ENCODE peak calls at places on chromosome X, in five cellular contexts. J is SK-N-SH, H is IMR-90, V is GM12878, W is K562. B is an unnamed sample.

GRCh38 chrX:149829751-149830191 is 48.0 kb downstream of the MAGEA9 start:
- DNase-seq in J (no peak), H (peak), V (peak), W (no peak), B (no peak)

GRCh38 chrX:153973127-153974002 is 811 bp downstream of the TMEM187 start:
- DNase-seq in J (no peak), H (no peak), V (no peak), W (peak), B (no peak)

GRCh38 chrX:142505839-142506238 is 300.7 kb upstream of the MAGEC2 start:
- DNase-seq in J (no peak), H (no peak), V (no peak), W (no peak), B (no peak)

GRCh38 chrX:12372111-12372510 is 233.8 kb downstream of the FRMPD4 start:
- DNase-seq in J (no peak), H (peak), V (no peak), W (no peak), B (no peak)

GRCh38 chrX:121000589-121000988 is 15.0 kb upstream of the CT47A1 start:
- DNase-seq in J (peak), H (no peak), V (peak), W (peak), B (no peak)

GRCh38 chrX:128816919-128817318 is 706.4 kb downstream of the SMARCA1 start:
- DNase-seq in J (peak), H (no peak), V (no peak), W (peak), B (no peak)

GRCh38 chrX:154298312-154298711 is 2.7 kb downstream of the TKTL1 start:
- DNase-seq in J (no peak), H (no peak), V (no peak), W (no peak), B (no peak)

GRCh38 chrX:72169008-72169728 is 12.4 kb upstream of the PIN4 start:
- DNase-seq in J (no peak), H (no peak), V (no peak), W (peak), B (no peak)

GRCh38 chrX:111348363-111348927 is 63.5 kb downstream of the DCX start:
- DNase-seq in J (no peak), H (no peak), V (no peak), W (no peak), B (no peak)

GRCh38 chrX:150761176-150761818 is 68.1 kb downstream of the MTMR1 start:
- DNase-seq in J (no peak), H (no peak), V (no peak), W (no peak), B (no peak)

GRCh38 chrX:136028383-136028984 is 43.2 kb downstream of the SLC9A6 start:
- DNase-seq in J (peak), H (peak), V (no peak), W (peak), B (peak)

GRCh38 chrX:119758682-119759332 is 419 bp downstream of the SOWAHD start:
- DNase-seq in J (peak), H (no peak), V (no peak), W (peak), B (no peak)

GRCh38 chrX:39910651-39911050 is 187.1 kb downstream of the BCOR start:
- DNase-seq in J (no peak), H (no peak), V (no peak), W (no peak), B (no peak)

GRCh38 chrX:153642655-153643430 is 4.2 kb upstream of the DUSP9 start:
- DNase-seq in J (peak), H (no peak), V (no peak), W (no peak), B (no peak)

GRCh38 chrX:10939384-10939783 is 171.7 kb upstream of the HCCS start:
- DNase-seq in J (no peak), H (peak), V (no peak), W (no peak), B (peak)

GRCh38 chrX:37825225-37825842 is 22.0 kb downstream of the DYNLT3 start:
- DNase-seq in J (peak), H (peak), V (no peak), W (peak), B (peak)

GRCh38 chrX:140431521-140431920 is 73.3 kb downstream of the SOX3 start:
- DNase-seq in J (no peak), H (peak), V (no peak), W (no peak), B (no peak)

GRCh38 chrX:115595049-115595448 is 34.1 kb downstream of the PLS3 start:
- DNase-seq in J (no peak), H (no peak), V (no peak), W (no peak), B (no peak)

DNA sequence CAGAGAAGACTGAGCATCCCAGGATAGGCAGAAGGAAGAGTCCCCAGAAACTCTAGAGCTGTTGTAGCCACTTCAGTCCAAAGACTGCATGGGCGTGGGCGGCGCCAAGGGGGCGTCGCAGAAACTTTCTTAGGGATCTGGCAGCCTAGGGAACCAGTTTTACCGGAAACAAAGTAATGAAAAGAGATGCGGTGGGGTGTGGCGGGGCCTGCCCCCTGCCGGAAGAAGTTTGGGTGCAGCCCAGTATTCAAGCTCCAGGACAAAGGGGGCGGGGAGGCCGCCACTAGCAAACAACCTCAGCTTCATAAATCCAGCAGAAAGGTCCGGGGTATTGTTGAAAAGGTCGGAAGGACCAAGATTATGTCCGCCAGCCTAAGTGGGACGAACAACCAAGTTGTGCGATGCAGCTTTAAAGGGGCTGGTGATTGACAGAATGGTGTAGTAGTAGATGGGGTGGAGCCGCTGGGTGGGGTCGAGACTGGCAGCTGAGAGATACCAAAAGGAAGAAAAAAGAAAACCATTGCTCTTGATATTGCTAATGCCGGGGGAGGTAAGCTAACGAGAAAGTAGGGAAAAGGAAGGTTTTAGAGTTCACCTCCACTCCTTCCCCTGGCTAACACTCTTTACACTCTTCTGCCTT is 190.5 kb downstream of the RRAGB start:
- DNase-seq in J (no peak), H (no peak), V (no peak), W (peak), B (no peak)
- TF ChIP-seq USF2 in J (no peak), H (no peak), V (no peak), W (no peak), B (no peak)

DNA sequence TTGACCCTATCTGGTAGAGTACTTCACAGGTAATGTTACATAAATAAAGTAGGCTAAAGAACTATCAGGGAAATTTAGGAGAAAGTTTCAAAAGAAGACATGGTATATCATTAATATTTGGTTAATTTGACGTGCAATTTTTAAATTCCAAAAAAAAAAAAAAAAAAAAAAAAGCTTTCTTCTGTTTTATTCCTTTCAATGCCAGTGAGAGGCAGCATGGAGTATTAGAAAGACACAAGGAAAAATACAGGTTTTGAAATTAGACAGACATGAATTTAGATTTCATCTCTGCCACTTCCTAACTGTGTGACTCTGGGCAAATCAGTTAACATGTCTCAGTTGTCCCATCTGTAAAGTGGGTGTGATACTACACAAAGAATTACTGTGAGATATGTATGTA is 132.6 kb downstream of the GPC3 start:
- DNase-seq in J (no peak), H (no peak), V (no peak), W (no peak), B (no peak)
- TF ChIP-seq RCOR1 in J (no peak), H (no peak), V (no peak), W (no peak), B (no peak)

GRCh38 chrX:5876984-5877655 is 351.5 kb downstream of the NLGN4X start:
- DNase-seq in J (peak), H (no peak), V (no peak), W (peak), B (peak)
- TF ChIP-seq CTCF in J (peak), H (no peak), V (peak), W (peak), B (peak)

DNA sequence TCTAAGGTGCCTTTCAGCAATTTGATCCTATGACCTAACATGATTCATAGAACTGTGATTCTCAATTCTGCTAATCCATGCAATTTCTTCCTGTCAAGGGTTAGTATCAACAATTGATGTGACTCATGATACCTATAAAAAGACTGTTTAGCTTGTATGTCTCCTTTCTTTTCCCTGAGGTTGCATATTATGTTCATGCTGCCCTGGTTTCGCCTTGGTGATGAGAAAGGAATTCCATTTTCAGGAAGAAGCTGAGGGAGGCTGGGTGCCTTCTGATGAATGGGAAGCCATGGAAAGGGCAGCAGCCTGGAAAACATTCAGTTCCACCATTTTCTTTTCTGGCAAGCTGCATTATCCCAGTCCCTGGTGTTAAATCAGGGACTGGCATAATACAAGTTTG is 976.5 kb downstream of the RPA4 start:
- DNase-seq in J (no peak), H (peak), V (no peak), W (no peak), B (no peak)
- TF ChIP-seq USF2 in J (no peak), H (no peak), V (no peak), W (no peak), B (no peak)

B was measured in A549.